ENCODE peak calls at places on chromosome 19, in nine cellular contexts. H is NCI-H1436, L is omental fat pad, U is HCT116, O is vagina, V is progenitor cell of endocrine pancreas, T is putamen, S is ovary, Q is astrocyte of the hippocampus. E is an unnamed sample.

GRCh38 chr19:18833849-18834643 is 2.3 kb downstream of the UPF1 start:
- DNase-seq in H (no peak), L (no peak), U (no peak), O (no peak), V (no peak), T (no peak), S (no peak), Q (no peak), E (no peak)

GRCh38 chr19:20558571-20558970 is 7.0 kb downstream of the ZNF737 start:
- DNase-seq in H (no peak), L (no peak), U (no peak), O (no peak), V (no peak), T (no peak), S (no peak), Q (no peak), E (no peak)

GRCh38 chr19:33177417-33177976 is 16.6 kb upstream of the LRP3 start:
- DNase-seq in H (no peak), L (no peak), U (no peak), O (no peak), V (peak), T (peak), S (no peak), Q (no peak), E (peak)

GRCh38 chr19:19591133-19591825 is 27.2 kb downstream of the PBX4 start:
- DNase-seq in H (no peak), L (no peak), U (no peak), O (no peak), V (no peak), T (no peak), S (no peak), Q (peak), E (no peak)

GRCh38 chr19:1379126-1379905 is 4.4 kb upstream of the NDUFS7 start:
- DNase-seq in H (no peak), L (no peak), U (no peak), O (no peak), V (no peak), T (no peak), S (no peak), Q (no peak), E (no peak)

GRCh38 chr19:5038631-5039271 is 69.8 kb downstream of the KDM4B start:
- DNase-seq in H (no peak), L (no peak), U (no peak), O (no peak), V (no peak), T (no peak), S (no peak), Q (peak), E (peak)

GRCh38 chr19:30158067-30158892 is 213.9 kb upstream of the ZNF536 start:
- DNase-seq in H (peak), L (no peak), U (no peak), O (no peak), V (no peak), T (no peak), S (no peak), Q (no peak), E (no peak)

GRCh38 chr19:18446145-18446810 is 8.3 kb upstream of the ISYNA1 start:
- DNase-seq in H (no peak), L (no peak), U (no peak), O (no peak), V (no peak), T (no peak), S (no peak), Q (no peak), E (no peak)

GRCh38 chr19:54906819-54907218 is 871 bp downstream of the NCR1 start:
- DNase-seq in H (no peak), L (no peak), U (no peak), O (no peak), V (no peak), T (no peak), S (no peak), Q (no peak), E (no peak)

GRCh38 chr19:12374026-12374425 is 8.5 kb upstream of the ZNF442 start:
- DNase-seq in H (no peak), L (no peak), U (no peak), O (no peak), V (no peak), T (no peak), S (no peak), Q (no peak), E (no peak)

GRCh38 chr19:4583961-4584669 is 24.6 kb upstream of the SEMA6B start:
- DNase-seq in H (no peak), L (no peak), U (no peak), O (no peak), V (no peak), T (no peak), S (no peak), Q (peak), E (peak)

GRCh38 chr19:35256566-35256965 is 7.8 kb downstream of the LSR start:
- DNase-seq in H (no peak), L (no peak), U (no peak), O (no peak), V (no peak), T (no peak), S (no peak), Q (no peak), E (no peak)

GRCh38 chr19:44756089-44756562 is 7.6 kb downstream of the BCL3 start:
- DNase-seq in H (no peak), L (no peak), U (no peak), O (no peak), V (no peak), T (no peak), S (no peak), Q (no peak), E (no peak)

GRCh38 chr19:43759515-43759914 is 4.8 kb upstream of the SMG9 start:
- DNase-seq in H (peak), L (no peak), U (peak), O (no peak), V (no peak), T (no peak), S (no peak), Q (peak), E (no peak)

GRCh38 chr19:48419158-48419920 is 25.9 kb downstream of the GRIN2D start:
- DNase-seq in H (peak), L (no peak), U (no peak), O (no peak), V (no peak), T (peak), S (no peak), Q (peak), E (peak)

GRCh38 chr19:13843104-13843921 is 33.6 kb upstream of the NANOS3 start:
- DNase-seq in H (no peak), L (no peak), U (no peak), O (no peak), V (no peak), T (no peak), S (peak), Q (peak), E (peak)

GRCh38 chr19:23665651-23666410 is 21.2 kb downstream of the ZNF675 start:
- DNase-seq in H (no peak), L (no peak), U (no peak), O (no peak), V (no peak), T (no peak), S (no peak), Q (no peak), E (no peak)

GRCh38 chr19:53908933-53909415 is at the start of gene CACNG7:
- DNase-seq in H (no peak), L (no peak), U (no peak), O (no peak), V (no peak), T (peak), S (no peak), Q (peak), E (no peak)

GRCh38 chr19:13526552-13526951 is 20.3 kb upstream of the CACNA1A start:
- DNase-seq in H (no peak), L (no peak), U (peak), O (no peak), V (no peak), T (no peak), S (no peak), Q (peak), E (peak)

GRCh38 chr19:532578-533484 is 1.3 kb downstream of the CDC34 start:
- DNase-seq in H (no peak), L (no peak), U (peak), O (no peak), V (no peak), T (peak), S (peak), Q (peak), E (peak)

GRCh38 chr19:16076154-16076957 is at the start of gene TPM4:
- DNase-seq in H (peak), L (peak), U (peak), O (peak), V (peak), T (peak), S (peak), Q (peak), E (peak)

GRCh38 chr19:30535011-30535410 is 162.8 kb downstream of the ZNF536 start:
- DNase-seq in H (no peak), L (no peak), U (no peak), O (no peak), V (no peak), T (no peak), S (no peak), Q (no peak), E (no peak)

GRCh38 chr19:31408460-31409124 is 59.4 kb upstream of the TSHZ3 start:
- DNase-seq in H (no peak), L (no peak), U (no peak), O (no peak), V (no peak), T (no peak), S (no peak), Q (peak), E (no peak)

GRCh38 chr19:45668342-45668871 is 386 bp downstream of the GIPR start:
- DNase-seq in H (no peak), L (no peak), U (no peak), O (no peak), V (no peak), T (no peak), S (no peak), Q (no peak), E (no peak)

GRCh38 chr19:1401889-1402217 is 511 bp upstream of the GAMT start:
- DNase-seq in H (no peak), L (no peak), U (no peak), O (no peak), V (no peak), T (no peak), S (no peak), Q (no peak), E (no peak)

GRCh38 chr19:48596679-48597465 is 9.7 kb upstream of the SPACA4 start:
- DNase-seq in H (no peak), L (no peak), U (no peak), O (no peak), V (no peak), T (no peak), S (no peak), Q (no peak), E (no peak)

GRCh38 chr19:18292810-18293641 is 11.6 kb upstream of the JUND start:
- DNase-seq in H (peak), L (peak), U (peak), O (no peak), V (no peak), T (no peak), S (peak), Q (peak), E (peak)

GRCh38 chr19:15304140-15304705 is 28.1 kb downstream of the BRD4 start:
- DNase-seq in H (no peak), L (no peak), U (no peak), O (no peak), V (no peak), T (no peak), S (no peak), Q (peak), E (no peak)

GRCh38 chr19:10612515-10613119 is 12.7 kb upstream of the SLC44A2 start:
- DNase-seq in H (no peak), L (no peak), U (no peak), O (no peak), V (no peak), T (peak), S (no peak), Q (no peak), E (no peak)

GRCh38 chr19:40561947-40562346 is 14.7 kb upstream of the SHKBP1 start:
- DNase-seq in H (no peak), L (no peak), U (no peak), O (no peak), V (no peak), T (no peak), S (no peak), Q (no peak), E (no peak)

GRCh38 chr19:18644144-18645034 is 7.6 kb downstream of the KLHL26 start:
- DNase-seq in H (no peak), L (no peak), U (no peak), O (no peak), V (no peak), T (peak), S (no peak), Q (no peak), E (no peak)

GRCh38 chr19:15107056-15108010 is at the start of gene SYDE1:
- DNase-seq in H (no peak), L (no peak), U (no peak), O (no peak), V (no peak), T (no peak), S (peak), Q (peak), E (no peak)

GRCh38 chr19:45863840-45864628 is at the start of gene FOXA3:
- DNase-seq in H (no peak), L (no peak), U (no peak), O (peak), V (peak), T (no peak), S (no peak), Q (peak), E (peak)

GRCh38 chr19:46785054-46785979 is 3.1 kb downstream of the SLC1A5 start:
- DNase-seq in H (no peak), L (no peak), U (no peak), O (no peak), V (no peak), T (no peak), S (no peak), Q (no peak), E (peak)